ENCODE peak calls at places on chromosomes 5 and 9, in seven cellular contexts. One of them, this sample, is unnamed.

GRCh38 chr5:135705230-135705631 is 126.4 kb upstream of the CXCL14 start:
- DNase-seq in posterior vena cava: no peak
- DNase-seq in neural progenitor cell: no peak
- DNase-seq in HAP-1: no peak
- DNase-seq in left lung: no peak
- DNase-seq in DMS 273 treated with DMSO at 0.1 percent for 48 hours: no peak
- DNase-seq in HCEC 1CT: peak
- DNase-seq in this sample: no peak

GRCh38 chr5:15938961-15939360 is 240.6 kb downstream of the MARCHF11 start:
- DNase-seq in posterior vena cava: no peak
- DNase-seq in left lung: no peak
- DNase-seq in HAP-1: no peak
- DNase-seq in HCEC 1CT: peak
- DNase-seq in DMS 273 treated with DMSO at 0.1 percent for 48 hours: no peak
- DNase-seq in neural progenitor cell: no peak
- DNase-seq in this sample: no peak

GRCh38 chr5:159911349-159911748 is 4.9 kb upstream of the ADRA1B start:
- DNase-seq in HAP-1: no peak
- DNase-seq in left lung: no peak
- DNase-seq in HCEC 1CT: no peak
- DNase-seq in posterior vena cava: no peak
- DNase-seq in neural progenitor cell: no peak
- DNase-seq in DMS 273 treated with DMSO at 0.1 percent for 48 hours: no peak
- DNase-seq in this sample: no peak

GRCh38 chr9:117063721-117064471 is 351.0 kb downstream of the ASTN2 start:
- DNase-seq in neural progenitor cell: no peak
- DNase-seq in posterior vena cava: no peak
- DNase-seq in HCEC 1CT: no peak
- DNase-seq in DMS 273 treated with DMSO at 0.1 percent for 48 hours: no peak
- DNase-seq in HAP-1: no peak
- DNase-seq in left lung: no peak
- DNase-seq in this sample: no peak

GRCh38 chr5:96733771-96734498 is 71.8 kb downstream of the CAST start:
- DNase-seq in posterior vena cava: no peak
- DNase-seq in HCEC 1CT: no peak
- DNase-seq in HAP-1: no peak
- DNase-seq in DMS 273 treated with DMSO at 0.1 percent for 48 hours: peak
- DNase-seq in neural progenitor cell: no peak
- DNase-seq in left lung: no peak
- DNase-seq in this sample: no peak

GRCh38 chr9:108973876-108974275 is 39.4 kb downstream of the CTNNAL1 start:
- DNase-seq in DMS 273 treated with DMSO at 0.1 percent for 48 hours: no peak
- DNase-seq in left lung: no peak
- DNase-seq in posterior vena cava: no peak
- DNase-seq in HCEC 1CT: no peak
- DNase-seq in neural progenitor cell: no peak
- DNase-seq in HAP-1: peak
- DNase-seq in this sample: no peak

GRCh38 chr5:133565993-133566392 is 46.3 kb downstream of the FSTL4 start:
- DNase-seq in HCEC 1CT: peak
- DNase-seq in neural progenitor cell: peak
- DNase-seq in DMS 273 treated with DMSO at 0.1 percent for 48 hours: no peak
- DNase-seq in HAP-1: peak
- DNase-seq in left lung: no peak
- DNase-seq in posterior vena cava: no peak
- DNase-seq in this sample: no peak

GRCh38 chr5:79762929-79763328 is 73.3 kb downstream of the CMYA5 start:
- DNase-seq in posterior vena cava: no peak
- DNase-seq in left lung: peak
- DNase-seq in HAP-1: no peak
- DNase-seq in neural progenitor cell: no peak
- DNase-seq in DMS 273 treated with DMSO at 0.1 percent for 48 hours: no peak
- DNase-seq in HCEC 1CT: no peak
- DNase-seq in this sample: no peak

GRCh38 chr9:109861499-109861898 is 81.5 kb downstream of the PALM2AKAP2 start:
- DNase-seq in neural progenitor cell: no peak
- DNase-seq in posterior vena cava: no peak
- DNase-seq in DMS 273 treated with DMSO at 0.1 percent for 48 hours: no peak
- DNase-seq in HCEC 1CT: no peak
- DNase-seq in HAP-1: no peak
- DNase-seq in left lung: no peak
- DNase-seq in this sample: no peak

GRCh38 chr5:69078921-69079537 is 14.8 kb upstream of the SLC30A5 start:
- DNase-seq in HCEC 1CT: no peak
- DNase-seq in DMS 273 treated with DMSO at 0.1 percent for 48 hours: no peak
- DNase-seq in neural progenitor cell: no peak
- DNase-seq in HAP-1: no peak
- DNase-seq in left lung: no peak
- DNase-seq in posterior vena cava: no peak
- DNase-seq in this sample: no peak

GRCh38 chr9:128072144-128073021 is 4.4 kb downstream of the SLC25A25 start:
- DNase-seq in neural progenitor cell: no peak
- DNase-seq in HCEC 1CT: peak
- DNase-seq in HAP-1: peak
- DNase-seq in posterior vena cava: peak
- DNase-seq in DMS 273 treated with DMSO at 0.1 percent for 48 hours: peak
- DNase-seq in left lung: no peak
- DNase-seq in this sample: peak

This sample was measured in lower lobe of right lung.